ENCODE peak calls at places on chromosomes 16 and 17, in ten cellular contexts. One of them, this sample, is unnamed.

GRCh38 chr17:27601069-27601974 is 29.7 kb upstream of the LGALS9 start:
- DNase-seq in breast epithelium: peak; percentile 64
- DNase-seq in OCI-LY7: peak; percentile 72
- DNase-seq in astrocyte of the cerebellum: peak; percentile 75
- DNase-seq in lung: peak; percentile 82
- DNase-seq in neuronal stem cell: peak; percentile 82
- DNase-seq in small intestine: peak; percentile 74
- DNase-seq in foreskin fibroblast: peak; percentile 86
- DNase-seq in AG04450: peak; percentile 72
- DNase-seq in kidney: peak; percentile 54
- DNase-seq in this sample: peak; percentile 75

GRCh38 chr17:44752953-44753861 is 5.6 kb upstream of the ADAM11 start:
- DNase-seq in breast epithelium: no peak
- DNase-seq in OCI-LY7: no peak
- DNase-seq in astrocyte of the cerebellum: no peak
- DNase-seq in lung: no peak
- DNase-seq in neuronal stem cell: no peak
- DNase-seq in small intestine: no peak
- DNase-seq in foreskin fibroblast: no peak
- DNase-seq in AG04450: no peak
- DNase-seq in kidney: no peak
- DNase-seq in this sample: no peak

GRCh38 chr17:76879691-76880090 is 11.5 kb downstream of the MGAT5B start:
- DNase-seq in breast epithelium: no peak
- DNase-seq in OCI-LY7: no peak
- DNase-seq in astrocyte of the cerebellum: no peak
- DNase-seq in lung: no peak
- DNase-seq in neuronal stem cell: no peak
- DNase-seq in small intestine: no peak
- DNase-seq in foreskin fibroblast: no peak
- DNase-seq in AG04450: no peak
- DNase-seq in kidney: no peak
- DNase-seq in this sample: no peak

GRCh38 chr17:53806473-53806872 is 16.3 kb upstream of the KIF2B start:
- DNase-seq in breast epithelium: no peak
- DNase-seq in OCI-LY7: no peak
- DNase-seq in astrocyte of the cerebellum: no peak
- DNase-seq in lung: no peak
- DNase-seq in neuronal stem cell: no peak
- DNase-seq in small intestine: no peak
- DNase-seq in foreskin fibroblast: no peak
- DNase-seq in AG04450: no peak
- DNase-seq in kidney: no peak
- DNase-seq in this sample: no peak

GRCh38 chr16:632486-633335 is 1.9 kb downstream of the WFIKKN1 start:
- DNase-seq in breast epithelium: no peak
- DNase-seq in OCI-LY7: no peak
- DNase-seq in astrocyte of the cerebellum: no peak
- DNase-seq in lung: no peak
- DNase-seq in neuronal stem cell: no peak
- DNase-seq in small intestine: no peak
- DNase-seq in foreskin fibroblast: no peak
- DNase-seq in AG04450: no peak
- DNase-seq in kidney: peak; percentile 76
- DNase-seq in this sample: no peak

GRCh38 chr17:44556114-44556853 is 1.0 kb upstream of the FZD2 start:
- DNase-seq in breast epithelium: no peak
- DNase-seq in OCI-LY7: peak; percentile 85
- DNase-seq in astrocyte of the cerebellum: no peak
- DNase-seq in lung: no peak
- DNase-seq in neuronal stem cell: peak; percentile 96
- DNase-seq in small intestine: peak; percentile 33
- DNase-seq in foreskin fibroblast: peak; percentile 73
- DNase-seq in AG04450: no peak
- DNase-seq in kidney: no peak
- DNase-seq in this sample: peak; percentile 56

GRCh38 chr16:83715217-83715920 is 92.4 kb upstream of the HSBP1 start:
- DNase-seq in breast epithelium: no peak
- DNase-seq in OCI-LY7: no peak
- DNase-seq in astrocyte of the cerebellum: no peak
- DNase-seq in lung: peak; percentile 60
- DNase-seq in neuronal stem cell: no peak
- DNase-seq in small intestine: no peak
- DNase-seq in foreskin fibroblast: no peak
- DNase-seq in AG04450: no peak
- DNase-seq in kidney: no peak
- DNase-seq in this sample: no peak

GRCh38 chr16:77212736-77213541 is 13.7 kb downstream of the SYCE1L start:
- DNase-seq in breast epithelium: peak; percentile 69
- DNase-seq in OCI-LY7: peak; percentile 55
- DNase-seq in astrocyte of the cerebellum: no peak
- DNase-seq in lung: peak; percentile 57
- DNase-seq in neuronal stem cell: peak; percentile 64
- DNase-seq in small intestine: peak; percentile 60
- DNase-seq in foreskin fibroblast: peak; percentile 69
- DNase-seq in AG04450: no peak
- DNase-seq in kidney: peak; percentile 85
- DNase-seq in this sample: peak; percentile 19

GRCh38 chr16:49699718-49700117 is 156.2 kb downstream of the ZNF423 start:
- DNase-seq in breast epithelium: no peak
- DNase-seq in OCI-LY7: no peak
- DNase-seq in astrocyte of the cerebellum: no peak
- DNase-seq in lung: no peak
- DNase-seq in neuronal stem cell: no peak
- DNase-seq in small intestine: no peak
- DNase-seq in foreskin fibroblast: no peak
- DNase-seq in AG04450: no peak
- DNase-seq in kidney: no peak
- DNase-seq in this sample: no peak

DNA sequence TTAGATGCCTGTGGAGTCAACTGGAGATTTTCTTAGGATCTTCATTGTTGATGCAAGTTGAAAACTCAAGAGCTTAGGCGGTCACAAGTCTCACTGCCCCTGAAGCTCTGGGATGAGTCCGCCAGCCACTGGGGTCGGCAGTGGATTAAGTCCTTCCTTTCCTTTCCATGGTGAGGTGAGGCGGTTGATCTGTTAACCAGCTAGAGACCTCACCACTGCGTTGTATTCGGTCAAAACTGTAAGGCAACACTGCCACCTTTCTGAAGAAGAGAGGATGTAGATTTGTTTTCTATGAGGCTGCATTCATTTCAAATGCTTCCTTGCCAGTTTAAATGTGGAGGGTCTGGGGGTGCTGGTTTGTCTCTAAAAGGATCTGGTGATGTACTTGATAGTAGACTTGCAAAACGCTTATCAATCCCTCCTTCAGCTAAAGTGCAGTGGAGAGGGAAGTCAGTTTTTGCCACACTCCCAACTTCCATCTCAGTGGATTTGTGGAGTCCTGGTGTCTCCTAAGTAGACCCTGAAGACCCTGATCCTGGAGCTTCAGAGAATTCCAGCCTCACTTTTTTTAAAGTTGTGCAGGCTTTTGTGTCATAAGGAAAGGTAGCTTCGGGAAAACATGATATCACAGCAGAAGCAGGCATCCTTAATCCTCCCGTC is 1.7 kb downstream of the MYOCD start:
- DNase-seq in breast epithelium: no peak
- DNase-seq in OCI-LY7: peak; percentile 22
- DNase-seq in astrocyte of the cerebellum: peak; percentile 59
- DNase-seq in lung: no peak
- DNase-seq in neuronal stem cell: peak; percentile 51
- DNase-seq in small intestine: peak; percentile 56
- DNase-seq in foreskin fibroblast: peak; percentile 66
- DNase-seq in AG04450: peak; percentile 70
- DNase-seq in kidney: no peak
- DNase-seq in this sample: no peak
- H3K4me3 ChIP-seq in breast epithelium: no peak overlapping the region
- H3K4me3 ChIP-seq in OCI-LY7: no peak overlapping the region
- H3K4me3 ChIP-seq in astrocyte of the cerebellum: no peak overlapping the region
- H3K4me3 ChIP-seq in lung: no peak overlapping the region
- H3K4me3 ChIP-seq in neuronal stem cell: no peak overlapping the region
- H3K4me3 ChIP-seq in small intestine: no peak overlapping the region
- H3K4me3 ChIP-seq in foreskin fibroblast: no peak overlapping the region
- H3K4me3 ChIP-seq in AG04450: peak overlapping the region; percentile 77
- H3K4me3 ChIP-seq in kidney: no peak overlapping the region
- H3K4me3 ChIP-seq in this sample: no peak overlapping the region

GRCh38 chr16:87818533-87819161 is 50.7 kb downstream of the SLC7A5 start:
- DNase-seq in breast epithelium: no peak
- DNase-seq in OCI-LY7: no peak
- DNase-seq in astrocyte of the cerebellum: no peak
- DNase-seq in lung: no peak
- DNase-seq in neuronal stem cell: no peak
- DNase-seq in small intestine: no peak
- DNase-seq in foreskin fibroblast: no peak
- DNase-seq in AG04450: no peak
- DNase-seq in kidney: no peak
- DNase-seq in this sample: no peak

GRCh38 chr16:87819282-87819681 is 50.0 kb downstream of the SLC7A5 start:
- DNase-seq in breast epithelium: no peak
- DNase-seq in OCI-LY7: no peak
- DNase-seq in astrocyte of the cerebellum: no peak
- DNase-seq in lung: no peak
- DNase-seq in neuronal stem cell: no peak
- DNase-seq in small intestine: no peak
- DNase-seq in foreskin fibroblast: no peak
- DNase-seq in AG04450: no peak
- DNase-seq in kidney: no peak
- DNase-seq in this sample: no peak

GRCh38 chr16:87816507-87817100 is 50.8 kb upstream of the KLHDC4 start:
- DNase-seq in breast epithelium: no peak
- DNase-seq in OCI-LY7: no peak
- DNase-seq in astrocyte of the cerebellum: no peak
- DNase-seq in lung: no peak
- DNase-seq in neuronal stem cell: no peak
- DNase-seq in small intestine: no peak
- DNase-seq in foreskin fibroblast: no peak
- DNase-seq in AG04450: no peak
- DNase-seq in kidney: no peak
- DNase-seq in this sample: no peak

GRCh38 chr16:87819983-87820382 is 49.3 kb downstream of the SLC7A5 start:
- DNase-seq in breast epithelium: no peak
- DNase-seq in OCI-LY7: no peak
- DNase-seq in astrocyte of the cerebellum: no peak
- DNase-seq in lung: no peak
- DNase-seq in neuronal stem cell: no peak
- DNase-seq in small intestine: no peak
- DNase-seq in foreskin fibroblast: no peak
- DNase-seq in AG04450: no peak
- DNase-seq in kidney: no peak
- DNase-seq in this sample: no peak

GRCh38 chr16:87817910-87818309 is 51.4 kb downstream of the SLC7A5 start:
- DNase-seq in breast epithelium: no peak
- DNase-seq in OCI-LY7: no peak
- DNase-seq in astrocyte of the cerebellum: no peak
- DNase-seq in lung: no peak
- DNase-seq in neuronal stem cell: no peak
- DNase-seq in small intestine: no peak
- DNase-seq in foreskin fibroblast: no peak
- DNase-seq in AG04450: no peak
- DNase-seq in kidney: no peak
- DNase-seq in this sample: no peak
- H3K4me3 ChIP-seq in breast epithelium: no peak overlapping the region
- H3K4me3 ChIP-seq in OCI-LY7: no peak overlapping the region
- H3K4me3 ChIP-seq in astrocyte of the cerebellum: no peak overlapping the region
- H3K4me3 ChIP-seq in lung: no peak overlapping the region
- H3K4me3 ChIP-seq in neuronal stem cell: no peak overlapping the region
- H3K4me3 ChIP-seq in small intestine: no peak overlapping the region
- H3K4me3 ChIP-seq in foreskin fibroblast: no peak overlapping the region
- H3K4me3 ChIP-seq in AG04450: no peak overlapping the region
- H3K4me3 ChIP-seq in kidney: no peak overlapping the region
- H3K4me3 ChIP-seq in this sample: no peak overlapping the region

GRCh38 chr16:68644715-68645493 is at the start of gene CDH3:
- DNase-seq in breast epithelium: peak; percentile 87
- DNase-seq in OCI-LY7: no peak
- DNase-seq in astrocyte of the cerebellum: no peak
- DNase-seq in lung: peak; percentile 65
- DNase-seq in neuronal stem cell: no peak
- DNase-seq in small intestine: peak; percentile 54
- DNase-seq in foreskin fibroblast: peak; percentile 33
- DNase-seq in AG04450: no peak
- DNase-seq in kidney: peak; percentile 89
- DNase-seq in this sample: no peak

GRCh38 chr16:68644303-68644702 is 807 bp upstream of the CDH3 start:
- DNase-seq in breast epithelium: no peak
- DNase-seq in OCI-LY7: no peak
- DNase-seq in astrocyte of the cerebellum: no peak
- DNase-seq in lung: no peak
- DNase-seq in neuronal stem cell: no peak
- DNase-seq in small intestine: no peak
- DNase-seq in foreskin fibroblast: no peak
- DNase-seq in AG04450: no peak
- DNase-seq in kidney: no peak
- DNase-seq in this sample: no peak

GRCh38 chr16:68643227-68643626 is 1.9 kb upstream of the CDH3 start:
- DNase-seq in breast epithelium: no peak
- DNase-seq in OCI-LY7: no peak
- DNase-seq in astrocyte of the cerebellum: no peak
- DNase-seq in lung: no peak
- DNase-seq in neuronal stem cell: no peak
- DNase-seq in small intestine: no peak
- DNase-seq in foreskin fibroblast: no peak
- DNase-seq in AG04450: no peak
- DNase-seq in kidney: no peak
- DNase-seq in this sample: no peak

GRCh38 chr16:68642436-68643064 is 2.6 kb upstream of the CDH3 start:
- DNase-seq in breast epithelium: peak; percentile 59
- DNase-seq in OCI-LY7: no peak
- DNase-seq in astrocyte of the cerebellum: no peak
- DNase-seq in lung: peak; percentile 67
- DNase-seq in neuronal stem cell: no peak
- DNase-seq in small intestine: no peak
- DNase-seq in foreskin fibroblast: peak; percentile 37
- DNase-seq in AG04450: no peak
- DNase-seq in kidney: no peak
- DNase-seq in this sample: no peak

DNA sequence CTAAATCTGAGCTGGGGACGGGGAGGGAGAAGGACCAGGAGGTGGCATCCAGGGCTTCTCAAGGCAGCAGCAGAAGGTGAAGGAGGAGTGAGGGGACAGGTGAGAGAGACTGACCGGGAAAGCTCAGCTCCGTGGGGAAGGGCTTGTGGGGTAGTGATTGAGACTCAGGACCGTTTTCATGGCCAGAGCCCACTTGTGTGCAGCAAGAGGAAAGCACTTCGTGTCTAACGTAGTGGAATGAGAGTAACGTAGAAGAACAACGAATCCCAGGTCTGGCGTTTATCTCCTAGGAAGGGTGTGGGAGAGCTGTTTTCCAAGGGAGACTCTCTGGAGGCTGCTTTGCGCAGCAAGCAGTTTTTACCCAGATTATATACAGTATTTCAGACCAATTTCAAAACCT is 1.3 kb upstream of the CDH3 start:
- DNase-seq in breast epithelium: no peak
- DNase-seq in OCI-LY7: no peak
- DNase-seq in astrocyte of the cerebellum: no peak
- DNase-seq in lung: no peak
- DNase-seq in neuronal stem cell: no peak
- DNase-seq in small intestine: no peak
- DNase-seq in foreskin fibroblast: no peak
- DNase-seq in AG04450: no peak
- DNase-seq in kidney: no peak
- DNase-seq in this sample: no peak
- H3K4me3 ChIP-seq in breast epithelium: no peak overlapping the region
- H3K4me3 ChIP-seq in OCI-LY7: no peak overlapping the region
- H3K4me3 ChIP-seq in astrocyte of the cerebellum: no peak overlapping the region
- H3K4me3 ChIP-seq in lung: no peak overlapping the region
- H3K4me3 ChIP-seq in neuronal stem cell: no peak overlapping the region
- H3K4me3 ChIP-seq in small intestine: no peak overlapping the region
- H3K4me3 ChIP-seq in foreskin fibroblast: no peak overlapping the region
- H3K4me3 ChIP-seq in AG04450: no peak overlapping the region
- H3K4me3 ChIP-seq in kidney: no peak overlapping the region
- H3K4me3 ChIP-seq in this sample: no peak overlapping the region

GRCh38 chr16:73196670-73197069 is 148.7 kb upstream of the ZFHX3 start:
- DNase-seq in breast epithelium: peak; percentile 27
- DNase-seq in OCI-LY7: peak; percentile 31
- DNase-seq in astrocyte of the cerebellum: peak; percentile 35
- DNase-seq in lung: peak; percentile 74
- DNase-seq in neuronal stem cell: peak; percentile 51
- DNase-seq in small intestine: peak; percentile 62
- DNase-seq in foreskin fibroblast: peak; percentile 56
- DNase-seq in AG04450: no peak
- DNase-seq in kidney: no peak
- DNase-seq in this sample: peak; percentile 6
- H3K4me3 ChIP-seq in breast epithelium: no peak overlapping the region
- H3K4me3 ChIP-seq in OCI-LY7: no peak overlapping the region
- H3K4me3 ChIP-seq in astrocyte of the cerebellum: no peak overlapping the region
- H3K4me3 ChIP-seq in lung: no peak overlapping the region
- H3K4me3 ChIP-seq in neuronal stem cell: no peak overlapping the region
- H3K4me3 ChIP-seq in small intestine: no peak overlapping the region
- H3K4me3 ChIP-seq in foreskin fibroblast: no peak overlapping the region
- H3K4me3 ChIP-seq in AG04450: no peak overlapping the region
- H3K4me3 ChIP-seq in kidney: no peak overlapping the region
- H3K4me3 ChIP-seq in this sample: no peak overlapping the region